ENCODE peak calls at places on chromosome 10, in six cellular contexts. One of them, this sample, is unnamed.
A peak's percentile ranks its signal among the peaks of the same experiment; 100 is the strongest.

GRCh38 chr10:30915141-30915540 is 116.5 kb downstream of the ZNF438 start:
- DNase-seq in NCI-H2081: no peak
- DNase-seq in GM10248: no peak
- DNase-seq in activated CD4-positive, alpha-beta T cell treated with anti-CD3 and anti-CD28 coated beads for 24 hours: no peak
- DNase-seq in GM23338: no peak
- DNase-seq in WTC11: no peak
- DNase-seq in this sample: no peak

GRCh38 chr10:71742301-71743098 is 22.9 kb upstream of the C10orf105 start:
- DNase-seq in NCI-H2081: peak; percentile 58
- DNase-seq in GM10248: no peak
- DNase-seq in activated CD4-positive, alpha-beta T cell treated with anti-CD3 and anti-CD28 coated beads for 24 hours: no peak
- DNase-seq in GM23338: no peak
- DNase-seq in WTC11: no peak
- DNase-seq in this sample: no peak

GRCh38 chr10:33134011-33134751 is 176.2 kb upstream of the ITGB1 start:
- DNase-seq in NCI-H2081: peak; percentile 22
- DNase-seq in GM10248: no peak
- DNase-seq in activated CD4-positive, alpha-beta T cell treated with anti-CD3 and anti-CD28 coated beads for 24 hours: peak; percentile 59
- DNase-seq in GM23338: no peak
- DNase-seq in WTC11: no peak
- DNase-seq in this sample: no peak

GRCh38 chr10:17475661-17476060 is 21.3 kb upstream of the ST8SIA6 start:
- DNase-seq in NCI-H2081: no peak
- DNase-seq in GM10248: no peak
- DNase-seq in activated CD4-positive, alpha-beta T cell treated with anti-CD3 and anti-CD28 coated beads for 24 hours: no peak
- DNase-seq in GM23338: no peak
- DNase-seq in WTC11: no peak
- DNase-seq in this sample: no peak

GRCh38 chr10:84837877-84838276 is 509.5 kb downstream of the CCSER2 start:
- DNase-seq in NCI-H2081: no peak
- DNase-seq in GM10248: no peak
- DNase-seq in activated CD4-positive, alpha-beta T cell treated with anti-CD3 and anti-CD28 coated beads for 24 hours: no peak
- DNase-seq in GM23338: no peak
- DNase-seq in WTC11: no peak
- DNase-seq in this sample: no peak

GRCh38 chr10:118698421-118698820 is 56.3 kb downstream of the CACUL1 start:
- DNase-seq in NCI-H2081: no peak
- DNase-seq in GM10248: peak; percentile 42
- DNase-seq in activated CD4-positive, alpha-beta T cell treated with anti-CD3 and anti-CD28 coated beads for 24 hours: peak; percentile 58
- DNase-seq in GM23338: no peak
- DNase-seq in WTC11: no peak
- DNase-seq in this sample: peak; percentile 75

GRCh38 chr10:30812018-30812851 is 182.7 kb upstream of the LYZL2 start:
- DNase-seq in NCI-H2081: no peak
- DNase-seq in GM10248: no peak
- DNase-seq in activated CD4-positive, alpha-beta T cell treated with anti-CD3 and anti-CD28 coated beads for 24 hours: no peak
- DNase-seq in GM23338: no peak
- DNase-seq in WTC11: no peak
- DNase-seq in this sample: no peak

GRCh38 chr10:87868277-87868676 is 4.9 kb downstream of the PTEN start:
- DNase-seq in NCI-H2081: no peak
- DNase-seq in GM10248: no peak
- DNase-seq in activated CD4-positive, alpha-beta T cell treated with anti-CD3 and anti-CD28 coated beads for 24 hours: no peak
- DNase-seq in GM23338: no peak
- DNase-seq in WTC11: no peak
- DNase-seq in this sample: no peak

GRCh38 chr10:33333260-33334169 is 952 bp downstream of the NRP1 start:
- DNase-seq in NCI-H2081: no peak
- DNase-seq in GM10248: peak; percentile 22
- DNase-seq in activated CD4-positive, alpha-beta T cell treated with anti-CD3 and anti-CD28 coated beads for 24 hours: no peak
- DNase-seq in GM23338: no peak
- DNase-seq in WTC11: no peak
- DNase-seq in this sample: no peak

GRCh38 chr10:78944658-78945333 is 124.0 kb upstream of the ZMIZ1 start:
- DNase-seq in NCI-H2081: no peak
- DNase-seq in GM10248: no peak
- DNase-seq in activated CD4-positive, alpha-beta T cell treated with anti-CD3 and anti-CD28 coated beads for 24 hours: no peak
- DNase-seq in GM23338: no peak
- DNase-seq in WTC11: no peak
- DNase-seq in this sample: peak; percentile 59

GRCh38 chr10:103879409-103879808 is 24.0 kb upstream of the SH3PXD2A start:
- DNase-seq in NCI-H2081: no peak
- DNase-seq in GM10248: no peak
- DNase-seq in activated CD4-positive, alpha-beta T cell treated with anti-CD3 and anti-CD28 coated beads for 24 hours: no peak
- DNase-seq in GM23338: no peak
- DNase-seq in WTC11: no peak
- DNase-seq in this sample: no peak

GRCh38 chr10:73590881-73591577 is at the start of gene USP54:
- DNase-seq in NCI-H2081: no peak
- DNase-seq in GM10248: no peak
- DNase-seq in activated CD4-positive, alpha-beta T cell treated with anti-CD3 and anti-CD28 coated beads for 24 hours: no peak
- DNase-seq in GM23338: peak; percentile 83
- DNase-seq in WTC11: no peak
- DNase-seq in this sample: peak; percentile 81

GRCh38 chr10:13831711-13832110 is 244.9 kb downstream of the PRPF18 start:
- DNase-seq in NCI-H2081: no peak
- DNase-seq in GM10248: peak; percentile 70
- DNase-seq in activated CD4-positive, alpha-beta T cell treated with anti-CD3 and anti-CD28 coated beads for 24 hours: no peak
- DNase-seq in GM23338: no peak
- DNase-seq in WTC11: no peak
- DNase-seq in this sample: no peak

GRCh38 chr10:131312261-131312801 is 810 bp upstream of the TCERG1L start:
- DNase-seq in NCI-H2081: peak; percentile 62
- DNase-seq in GM10248: no peak
- DNase-seq in activated CD4-positive, alpha-beta T cell treated with anti-CD3 and anti-CD28 coated beads for 24 hours: no peak
- DNase-seq in GM23338: peak; percentile 71
- DNase-seq in WTC11: peak; percentile 39
- DNase-seq in this sample: peak; percentile 95

GRCh38 chr10:36450385-36450784 is 675.0 kb upstream of the ANKRD30A start:
- DNase-seq in NCI-H2081: no peak
- DNase-seq in GM10248: no peak
- DNase-seq in activated CD4-positive, alpha-beta T cell treated with anti-CD3 and anti-CD28 coated beads for 24 hours: no peak
- DNase-seq in GM23338: peak; percentile 9
- DNase-seq in WTC11: no peak
- DNase-seq in this sample: no peak

GRCh38 chr10:114262478-114262877 is 23.4 kb downstream of the VWA2 start:
- DNase-seq in NCI-H2081: no peak
- DNase-seq in GM10248: no peak
- DNase-seq in activated CD4-positive, alpha-beta T cell treated with anti-CD3 and anti-CD28 coated beads for 24 hours: no peak
- DNase-seq in GM23338: peak; percentile 27
- DNase-seq in WTC11: no peak
- DNase-seq in this sample: peak; percentile 69

GRCh38 chr10:69383485-69384089 is 33.1 kb downstream of the TACR2 start:
- DNase-seq in NCI-H2081: no peak
- DNase-seq in GM10248: no peak
- DNase-seq in activated CD4-positive, alpha-beta T cell treated with anti-CD3 and anti-CD28 coated beads for 24 hours: no peak
- DNase-seq in GM23338: no peak
- DNase-seq in WTC11: no peak
- DNase-seq in this sample: peak; percentile 46

GRCh38 chr10:89613582-89613981 is 31.5 kb downstream of the PANK1 start:
- DNase-seq in NCI-H2081: no peak
- DNase-seq in GM10248: no peak
- DNase-seq in activated CD4-positive, alpha-beta T cell treated with anti-CD3 and anti-CD28 coated beads for 24 hours: no peak
- DNase-seq in GM23338: no peak
- DNase-seq in WTC11: no peak
- DNase-seq in this sample: no peak

GRCh38 chr10:23408330-23408976 is 30.4 kb upstream of the OTUD1 start:
- DNase-seq in NCI-H2081: no peak
- DNase-seq in GM10248: no peak
- DNase-seq in activated CD4-positive, alpha-beta T cell treated with anti-CD3 and anti-CD28 coated beads for 24 hours: no peak
- DNase-seq in GM23338: no peak
- DNase-seq in WTC11: no peak
- DNase-seq in this sample: no peak

GRCh38 chr10:124569623-124570470 is 108.2 kb downstream of the LHPP start:
- DNase-seq in NCI-H2081: no peak
- DNase-seq in GM10248: no peak
- DNase-seq in activated CD4-positive, alpha-beta T cell treated with anti-CD3 and anti-CD28 coated beads for 24 hours: no peak
- DNase-seq in GM23338: no peak
- DNase-seq in WTC11: no peak
- DNase-seq in this sample: no peak

GRCh38 chr10:76784076-76784475 is 853.5 kb downstream of the KCNMA1 start:
- DNase-seq in NCI-H2081: no peak
- DNase-seq in GM10248: no peak
- DNase-seq in activated CD4-positive, alpha-beta T cell treated with anti-CD3 and anti-CD28 coated beads for 24 hours: no peak
- DNase-seq in GM23338: no peak
- DNase-seq in WTC11: no peak
- DNase-seq in this sample: no peak

GRCh38 chr10:69464801-69465401 is 13.6 kb downstream of the TSPAN15 start:
- DNase-seq in NCI-H2081: no peak
- DNase-seq in GM10248: peak; percentile 36
- DNase-seq in activated CD4-positive, alpha-beta T cell treated with anti-CD3 and anti-CD28 coated beads for 24 hours: no peak
- DNase-seq in GM23338: no peak
- DNase-seq in WTC11: no peak
- DNase-seq in this sample: no peak

GRCh38 chr10:43355749-43356371 is 15.6 kb upstream of the FXYD4 start:
- DNase-seq in NCI-H2081: no peak
- DNase-seq in GM10248: no peak
- DNase-seq in activated CD4-positive, alpha-beta T cell treated with anti-CD3 and anti-CD28 coated beads for 24 hours: no peak
- DNase-seq in GM23338: no peak
- DNase-seq in WTC11: no peak
- DNase-seq in this sample: no peak

GRCh38 chr10:50565301-50566083 is 58.3 kb downstream of the SGMS1 start:
- DNase-seq in NCI-H2081: no peak
- DNase-seq in GM10248: no peak
- DNase-seq in activated CD4-positive, alpha-beta T cell treated with anti-CD3 and anti-CD28 coated beads for 24 hours: no peak
- DNase-seq in GM23338: no peak
- DNase-seq in WTC11: no peak
- DNase-seq in this sample: no peak

GRCh38 chr10:116720241-116721047 is 21.9 kb downstream of the HSPA12A start:
- DNase-seq in NCI-H2081: no peak
- DNase-seq in GM10248: no peak
- DNase-seq in activated CD4-positive, alpha-beta T cell treated with anti-CD3 and anti-CD28 coated beads for 24 hours: no peak
- DNase-seq in GM23338: no peak
- DNase-seq in WTC11: no peak
- DNase-seq in this sample: peak; percentile 51

GRCh38 chr10:44465430-44466115 is 80.7 kb upstream of the CXCL12 start:
- DNase-seq in NCI-H2081: no peak
- DNase-seq in GM10248: no peak
- DNase-seq in activated CD4-positive, alpha-beta T cell treated with anti-CD3 and anti-CD28 coated beads for 24 hours: no peak
- DNase-seq in GM23338: peak; percentile 41
- DNase-seq in WTC11: no peak
- DNase-seq in this sample: peak; percentile 52

GRCh38 chr10:71268247-71268691 is 50.8 kb upstream of the SLC29A3 start:
- DNase-seq in NCI-H2081: no peak
- DNase-seq in GM10248: no peak
- DNase-seq in activated CD4-positive, alpha-beta T cell treated with anti-CD3 and anti-CD28 coated beads for 24 hours: no peak
- DNase-seq in GM23338: peak; percentile 64
- DNase-seq in WTC11: peak; percentile 48
- DNase-seq in this sample: peak; percentile 85

GRCh38 chr10:51508156-51508555 is 191.2 kb downstream of the CSTF2T start:
- DNase-seq in NCI-H2081: no peak
- DNase-seq in GM10248: no peak
- DNase-seq in activated CD4-positive, alpha-beta T cell treated with anti-CD3 and anti-CD28 coated beads for 24 hours: no peak
- DNase-seq in GM23338: no peak
- DNase-seq in WTC11: no peak
- DNase-seq in this sample: no peak

GRCh38 chr10:84348860-84349259 is 20.5 kb downstream of the CCSER2 start:
- DNase-seq in NCI-H2081: no peak
- DNase-seq in GM10248: no peak
- DNase-seq in activated CD4-positive, alpha-beta T cell treated with anti-CD3 and anti-CD28 coated beads for 24 hours: no peak
- DNase-seq in GM23338: no peak
- DNase-seq in WTC11: no peak
- DNase-seq in this sample: no peak

GRCh38 chr10:71229726-71230655 is 17.6 kb downstream of the UNC5B start:
- DNase-seq in NCI-H2081: no peak
- DNase-seq in GM10248: no peak
- DNase-seq in activated CD4-positive, alpha-beta T cell treated with anti-CD3 and anti-CD28 coated beads for 24 hours: no peak
- DNase-seq in GM23338: no peak
- DNase-seq in WTC11: no peak
- DNase-seq in this sample: no peak

GRCh38 chr10:21464134-21464533 is 61.3 kb downstream of the SKIDA1 start:
- DNase-seq in NCI-H2081: no peak
- DNase-seq in GM10248: no peak
- DNase-seq in activated CD4-positive, alpha-beta T cell treated with anti-CD3 and anti-CD28 coated beads for 24 hours: no peak
- DNase-seq in GM23338: no peak
- DNase-seq in WTC11: no peak
- DNase-seq in this sample: no peak

GRCh38 chr10:75662715-75663114 is 231.3 kb downstream of the LRMDA start:
- DNase-seq in NCI-H2081: no peak
- DNase-seq in GM10248: no peak
- DNase-seq in activated CD4-positive, alpha-beta T cell treated with anti-CD3 and anti-CD28 coated beads for 24 hours: no peak
- DNase-seq in GM23338: no peak
- DNase-seq in WTC11: no peak
- DNase-seq in this sample: no peak

GRCh38 chr10:30977385-30977784 is 54.3 kb downstream of the ZNF438 start:
- DNase-seq in NCI-H2081: no peak
- DNase-seq in GM10248: no peak
- DNase-seq in activated CD4-positive, alpha-beta T cell treated with anti-CD3 and anti-CD28 coated beads for 24 hours: no peak
- DNase-seq in GM23338: no peak
- DNase-seq in WTC11: no peak
- DNase-seq in this sample: no peak